ENCODE peak calls at places on chromosome 1, in four cellular contexts. M is mesenchymal stem cell, K is trophoblast cell, N is H1. E is an unnamed sample.

GRCh38 chr1:222829868-222830267 is 15.0 kb downstream of the DISP1 start:
- DNase-seq in M (peak; percentile 75), K (no peak), N (no peak), E (no peak)

GRCh38 chr1:246805135-246805716 is 81.0 kb downstream of the SCCPDH start:
- DNase-seq in M (peak; percentile 59), K (no peak), N (no peak), E (no peak)

GRCh38 chr1:13830616-13831280 is 130.8 kb downstream of the PRDM2 start:
- DNase-seq in M (peak; percentile 30), K (no peak), N (no peak), E (no peak)

GRCh38 chr1:210332719-210333398 is 4.2 kb downstream of the HHAT start:
- DNase-seq in M (no peak), K (no peak), N (no peak), E (no peak)

GRCh38 chr1:202034683-202035462 is 24.5 kb downstream of the ELF3 start:
- DNase-seq in M (peak; percentile 97), K (peak; percentile 98), N (peak; percentile 41), E (no peak)

GRCh38 chr1:85579619-85580018 is 942 bp upstream of the CCN1 start:
- DNase-seq in M (peak; percentile 58), K (no peak), N (no peak), E (peak; percentile 47)

GRCh38 chr1:159473335-159473734 is 33.8 kb downstream of the OR10J1 start:
- DNase-seq in M (no peak), K (no peak), N (no peak), E (no peak)

GRCh38 chr1:97947751-97948150 is 26.9 kb upstream of the DPYD start:
- DNase-seq in M (no peak), K (no peak), N (no peak), E (no peak)

GRCh38 chr1:100721502-100722205 is 2.1 kb downstream of the VCAM1 start:
- DNase-seq in M (peak; percentile 91), K (peak; percentile 13), N (no peak), E (no peak)

GRCh38 chr1:62962794-62963776 is 179.2 kb downstream of the ATG4C start:
- DNase-seq in M (peak; percentile 24), K (peak; percentile 28), N (peak; percentile 81), E (peak; percentile 61)

GRCh38 chr1:161159915-161160248 is 582 bp downstream of the USP21 start:
- DNase-seq in M (no peak), K (no peak), N (no peak), E (no peak)

GRCh38 chr1:226654046-226654445 is 85.0 kb downstream of the ITPKB start:
- DNase-seq in M (peak; percentile 46), K (no peak), N (peak; percentile 49), E (peak; percentile 82)

GRCh38 chr1:242761556-242761955 is 237.1 kb upstream of the PLD5 start:
- DNase-seq in M (no peak), K (no peak), N (no peak), E (no peak)

GRCh38 chr1:42798010-42798409 is 13.2 kb downstream of the TMEM269 start:
- DNase-seq in M (no peak), K (no peak), N (no peak), E (no peak)

GRCh38 chr1:87362834-87363426 is 34.2 kb downstream of the LMO4 start:
- DNase-seq in M (no peak), K (no peak), N (no peak), E (no peak)

GRCh38 chr1:234240680-234241079 is 132.6 kb upstream of the COA6 start:
- DNase-seq in M (no peak), K (no peak), N (no peak), E (no peak)

GRCh38 chr1:111101854-111102642 is 37.8 kb downstream of the DRAM2 start:
- DNase-seq in M (no peak), K (no peak), N (no peak), E (no peak)

GRCh38 chr1:115922806-115923205 is 53.5 kb upstream of the SLC22A15 start:
- DNase-seq in M (no peak), K (no peak), N (no peak), E (no peak)

GRCh38 chr1:81802601-81803422 is 2.1 kb downstream of the ADGRL2 start:
- DNase-seq in M (peak; percentile 74), K (no peak), N (no peak), E (peak; percentile 76)

GRCh38 chr1:81799939-81800740 is 594 bp upstream of the ADGRL2 start:
- DNase-seq in M (peak; percentile 90), K (no peak), N (no peak), E (peak; percentile 90)

GRCh38 chr1:81800741-81801031 is at the start of gene ADGRL2:
- DNase-seq in M (no peak), K (no peak), N (no peak), E (no peak)

GRCh38 chr1:81801834-81802531 is 1.2 kb downstream of the ADGRL2 start:
- DNase-seq in M (peak; percentile 67), K (no peak), N (no peak), E (no peak)

GRCh38 chr1:81801032-81801833 is 499 bp downstream of the ADGRL2 start:
- DNase-seq in M (peak; percentile 97), K (peak; percentile 24), N (no peak), E (peak; percentile 88)
- H3K4me3 ChIP-seq in M (peak overlapping the region; percentile 89), K (peak overlapping the region; percentile 95), N (peak overlapping the region; percentile 89), E (peak overlapping the region; percentile 97)

DNA sequence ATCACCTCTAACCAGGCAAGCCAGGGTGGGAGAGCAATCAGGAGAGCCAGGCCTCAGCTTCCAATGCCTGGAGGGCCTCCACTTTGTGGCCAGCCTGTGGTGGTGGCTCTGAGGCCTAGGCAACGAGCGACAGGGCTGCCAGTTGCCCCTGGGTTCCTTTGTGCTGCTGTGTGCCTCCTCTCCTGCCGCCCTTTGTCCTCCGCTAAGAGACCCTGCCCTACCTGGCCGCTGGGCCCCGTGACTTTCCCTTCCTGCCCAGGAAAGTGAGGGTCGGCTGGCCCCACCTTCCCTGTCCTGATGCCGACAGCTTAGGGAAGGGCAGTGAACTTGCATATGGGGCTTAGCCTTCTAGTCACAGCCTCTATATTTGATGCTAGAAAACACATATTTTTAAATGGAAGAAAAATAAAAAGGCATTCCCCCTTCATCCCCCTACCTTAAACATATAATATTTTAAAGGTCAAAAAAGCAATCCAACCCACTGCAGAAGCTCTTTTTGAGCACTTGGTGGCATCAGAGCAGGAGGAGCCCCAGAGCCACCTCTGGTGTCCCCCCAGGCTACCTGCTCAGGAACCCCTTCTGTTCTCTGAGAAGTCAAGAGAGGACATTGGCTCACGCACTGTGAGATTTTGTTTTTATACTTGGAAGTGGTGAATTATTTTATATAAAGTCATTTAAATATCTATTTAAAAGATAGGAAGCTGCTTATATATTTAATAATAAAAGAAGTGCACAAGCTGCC is 19.8 kb downstream of the CSF1 start:
- DNase-seq in M (no peak), K (no peak), N (no peak), E (no peak)
- H2BK12ac ChIP-seq in M (peak overlapping the region; percentile 88), K (peak overlapping the region; percentile 58), N (peak overlapping the region; percentile 84), E (peak overlapping the region; percentile 97)

DNA sequence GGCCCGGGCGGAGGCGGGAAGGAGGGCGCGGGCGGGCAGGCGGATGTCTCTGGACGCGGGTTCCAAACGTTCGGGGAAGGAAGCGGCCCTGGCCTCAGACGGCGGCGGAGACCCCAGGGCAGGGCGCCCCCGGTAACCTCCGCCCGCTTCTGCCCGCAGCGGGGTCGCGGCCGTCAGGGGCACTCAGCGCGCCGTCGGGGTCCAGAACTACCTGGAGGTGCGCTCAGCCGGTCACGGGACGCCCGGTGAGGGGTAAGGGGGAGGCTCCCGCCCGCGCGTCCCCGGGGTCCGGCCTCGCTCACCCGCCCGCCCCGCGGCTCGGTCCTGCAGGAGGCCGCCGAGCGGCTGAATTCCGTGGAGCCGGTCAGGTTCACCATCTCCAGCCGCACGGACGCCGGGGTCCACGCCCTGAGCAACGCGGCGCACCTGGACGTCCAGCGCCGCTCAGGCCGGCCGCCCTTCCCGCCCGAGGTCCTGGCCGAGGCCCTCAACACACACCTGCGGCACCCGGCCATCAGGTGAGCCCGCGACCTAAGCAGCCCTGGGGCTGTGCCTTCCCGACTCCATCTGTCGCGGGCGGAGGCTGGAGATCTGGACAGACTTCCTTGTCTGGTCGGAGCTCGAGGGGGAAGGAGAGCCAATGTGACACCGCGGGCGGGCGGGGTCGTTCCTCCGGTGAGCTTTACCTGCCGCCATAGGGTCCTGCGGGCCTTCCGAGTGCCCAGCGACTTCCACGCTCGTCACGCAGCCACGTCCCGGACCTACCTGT is 543 bp downstream of the PUSL1 start:
- DNase-seq in M (no peak), K (peak; percentile 59), N (no peak), E (no peak)
- H3K18ac ChIP-seq in M (peak overlapping the region; percentile 81), K (peak overlapping the region; percentile 92), N (no peak overlapping the region), E (peak overlapping the region; percentile 98)

GRCh38 chr1:193123751-193124150 is 1.9 kb downstream of the CDC73 start:
- DNase-seq in M (no peak), K (no peak), N (no peak), E (no peak)
- H3K4me3 ChIP-seq in M (no peak overlapping the region), K (no peak overlapping the region), N (no peak overlapping the region), E (no peak overlapping the region)

GRCh38 chr1:27934818-27935549 is at the start of gene SMPDL3B:
- DNase-seq in M (peak; percentile 26), K (no peak), N (peak; percentile 88), E (peak; percentile 29)
- H2BK12ac ChIP-seq in M (no peak within 1 kb of the TSS), K (peak within 1 kb of the TSS; percentile 20), N (peak within 1 kb of the TSS; percentile 92), E (peak within 1 kb of the TSS; percentile 64)

GRCh38 chr1:228469413-228470162 is 17.6 kb upstream of the RNF187 start:
- DNase-seq in M (no peak), K (no peak), N (no peak), E (no peak)
- H3K18ac ChIP-seq in M (no peak overlapping the region), K (no peak overlapping the region), N (peak overlapping the region; percentile 48), E (no peak overlapping the region)

DNA sequence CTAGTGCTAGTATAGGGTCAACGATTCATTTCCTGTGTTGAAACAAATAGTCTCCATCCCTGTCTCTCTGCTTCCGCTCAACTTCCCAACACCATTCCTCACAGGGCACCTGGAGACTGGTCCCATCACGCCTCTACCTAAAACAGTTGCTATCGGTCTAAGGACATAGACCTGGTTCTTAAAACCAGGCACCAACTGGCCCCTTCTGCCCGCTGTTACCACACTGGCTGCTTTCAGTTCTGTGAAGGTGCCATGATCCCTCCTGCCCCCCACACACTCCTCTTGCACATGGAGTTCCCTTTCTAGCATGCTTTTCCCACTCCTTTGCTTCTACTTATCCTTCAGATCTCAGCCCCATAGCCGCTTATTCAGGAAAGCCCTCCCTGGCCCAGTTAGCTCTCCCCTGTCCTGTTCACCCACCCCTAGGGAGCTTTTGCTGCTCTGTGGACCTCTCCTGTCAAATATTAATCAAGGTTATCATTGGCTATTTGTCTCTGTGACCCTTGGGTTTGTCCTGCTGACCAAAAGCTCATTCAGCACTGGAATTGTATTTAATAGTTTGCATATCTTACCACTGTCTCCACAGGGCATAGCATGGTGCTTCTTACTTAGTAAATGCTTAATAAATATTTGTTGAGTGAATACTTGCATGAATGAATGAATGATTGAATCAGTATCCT is 11.9 kb upstream of the KPRP start:
- DNase-seq in M (no peak), K (no peak), N (no peak), E (no peak)
- H3K4me3 ChIP-seq in M (no peak overlapping the region), K (no peak overlapping the region), N (no peak overlapping the region), E (no peak overlapping the region)

E was measured in neuronal stem cell.